ENCODE peak calls at places on chromosomes 3 and 15, in five cellular contexts. One of them, this sample, is unnamed.

GRCh38 chr3:113249111-113249510 is 37.8 kb downstream of the BOC start:
- DNase-seq in AG09309: peak
- DNase-seq in AG04449: peak
- DNase-seq in adrenal gland: no peak
- DNase-seq in upper lobe of left lung: no peak
- DNase-seq in this sample: no peak

GRCh38 chr3:23246651-23247050 is 43.5 kb downstream of the UBE2E2 start:
- DNase-seq in adrenal gland: no peak
- DNase-seq in AG04449: no peak
- DNase-seq in AG09309: no peak
- DNase-seq in upper lobe of left lung: no peak
- DNase-seq in this sample: no peak

GRCh38 chr3:17091895-17092294 is 207.1 kb downstream of the PLCL2 start:
- DNase-seq in AG04449: no peak
- DNase-seq in upper lobe of left lung: no peak
- DNase-seq in AG09309: no peak
- DNase-seq in adrenal gland: no peak
- DNase-seq in this sample: no peak

GRCh38 chr3:44969170-44969569 is 6.8 kb downstream of the ZDHHC3 start:
- DNase-seq in adrenal gland: no peak
- DNase-seq in AG09309: no peak
- DNase-seq in AG04449: no peak
- DNase-seq in upper lobe of left lung: no peak
- DNase-seq in this sample: no peak

GRCh38 chr3:48219543-48219942 is 3.8 kb upstream of the CAMP start:
- DNase-seq in adrenal gland: peak
- DNase-seq in AG04449: no peak
- DNase-seq in AG09309: no peak
- DNase-seq in upper lobe of left lung: no peak
- DNase-seq in this sample: no peak

GRCh38 chr15:60635507-60636352 is 156.8 kb upstream of the ICE2 start:
- DNase-seq in upper lobe of left lung: no peak
- DNase-seq in AG09309: no peak
- DNase-seq in adrenal gland: no peak
- DNase-seq in AG04449: no peak
- DNase-seq in this sample: no peak

GRCh38 chr3:98846101-98846500 is 55.4 kb downstream of the DCBLD2 start:
- DNase-seq in upper lobe of left lung: no peak
- DNase-seq in AG09309: no peak
- DNase-seq in AG04449: peak
- DNase-seq in adrenal gland: no peak
- DNase-seq in this sample: no peak

GRCh38 chr3:118544458-118544857 is 490.2 kb downstream of the IGSF11 start:
- DNase-seq in upper lobe of left lung: no peak
- DNase-seq in adrenal gland: no peak
- DNase-seq in AG09309: no peak
- DNase-seq in AG04449: no peak
- DNase-seq in this sample: no peak

GRCh38 chr15:101042320-101042719 is 123.2 kb downstream of the LRRK1 start:
- DNase-seq in AG09309: no peak
- DNase-seq in upper lobe of left lung: peak
- DNase-seq in adrenal gland: no peak
- DNase-seq in AG04449: no peak
- DNase-seq in this sample: peak

GRCh38 chr3:177468816-177469590 is 271.7 kb upstream of the TBL1XR1 start:
- DNase-seq in AG09309: peak
- DNase-seq in upper lobe of left lung: no peak
- DNase-seq in AG04449: no peak
- DNase-seq in adrenal gland: no peak
- DNase-seq in this sample: no peak

GRCh38 chr15:89812126-89812846 is 2.4 kb downstream of the ANPEP start:
- DNase-seq in adrenal gland: peak
- DNase-seq in AG04449: no peak
- DNase-seq in upper lobe of left lung: peak
- DNase-seq in AG09309: no peak
- DNase-seq in this sample: no peak

GRCh38 chr3:128760881-128761280 is 34.9 kb downstream of the RAB7A start:
- DNase-seq in AG04449: no peak
- DNase-seq in adrenal gland: no peak
- DNase-seq in upper lobe of left lung: no peak
- DNase-seq in AG09309: no peak
- DNase-seq in this sample: no peak

GRCh38 chr15:64143276-64143675 is 8.3 kb upstream of the SNX22 start:
- DNase-seq in AG09309: no peak
- DNase-seq in upper lobe of left lung: no peak
- DNase-seq in AG04449: no peak
- DNase-seq in adrenal gland: no peak
- DNase-seq in this sample: no peak

GRCh38 chr3:150371741-150372254 is 36.3 kb upstream of the TSC22D2 start:
- DNase-seq in AG04449: peak
- DNase-seq in upper lobe of left lung: peak
- DNase-seq in AG09309: peak
- DNase-seq in adrenal gland: peak
- DNase-seq in this sample: peak

GRCh38 chr3:22115581-22115980 is 364.6 kb upstream of the ZNF385D start:
- DNase-seq in AG04449: no peak
- DNase-seq in AG09309: no peak
- DNase-seq in adrenal gland: no peak
- DNase-seq in upper lobe of left lung: no peak
- DNase-seq in this sample: no peak

GRCh38 chr3:39505866-39506738 is 38.6 kb downstream of the MOBP start:
- DNase-seq in AG09309: no peak
- DNase-seq in upper lobe of left lung: no peak
- DNase-seq in AG04449: no peak
- DNase-seq in adrenal gland: no peak
- DNase-seq in this sample: no peak

GRCh38 chr15:39641187-39641889 is 60.5 kb downstream of the THBS1 start:
- DNase-seq in upper lobe of left lung: no peak
- DNase-seq in adrenal gland: no peak
- DNase-seq in AG09309: no peak
- DNase-seq in AG04449: no peak
- DNase-seq in this sample: no peak
- TF ChIP-seq CTCF in upper lobe of left lung: no peak
- TF ChIP-seq CTCF in adrenal gland: no peak
- TF ChIP-seq CTCF in AG09309: peak
- TF ChIP-seq CTCF in AG04449: no peak
- TF ChIP-seq CTCF in this sample: no peak

GRCh38 chr3:28917895-28918294 is 363.0 kb upstream of the RBMS3 start:
- DNase-seq in adrenal gland: no peak
- DNase-seq in upper lobe of left lung: no peak
- DNase-seq in AG09309: no peak
- DNase-seq in AG04449: no peak
- DNase-seq in this sample: no peak

GRCh38 chr3:28916713-28917499 is 364.0 kb upstream of the RBMS3 start:
- DNase-seq in adrenal gland: peak
- DNase-seq in upper lobe of left lung: no peak
- DNase-seq in AG09309: peak
- DNase-seq in AG04449: no peak
- DNase-seq in this sample: no peak

GRCh38 chr3:28912120-28912885 is 368.6 kb upstream of the RBMS3 start:
- DNase-seq in AG04449: no peak
- DNase-seq in upper lobe of left lung: no peak
- DNase-seq in adrenal gland: no peak
- DNase-seq in AG09309: no peak
- DNase-seq in this sample: no peak

DNA sequence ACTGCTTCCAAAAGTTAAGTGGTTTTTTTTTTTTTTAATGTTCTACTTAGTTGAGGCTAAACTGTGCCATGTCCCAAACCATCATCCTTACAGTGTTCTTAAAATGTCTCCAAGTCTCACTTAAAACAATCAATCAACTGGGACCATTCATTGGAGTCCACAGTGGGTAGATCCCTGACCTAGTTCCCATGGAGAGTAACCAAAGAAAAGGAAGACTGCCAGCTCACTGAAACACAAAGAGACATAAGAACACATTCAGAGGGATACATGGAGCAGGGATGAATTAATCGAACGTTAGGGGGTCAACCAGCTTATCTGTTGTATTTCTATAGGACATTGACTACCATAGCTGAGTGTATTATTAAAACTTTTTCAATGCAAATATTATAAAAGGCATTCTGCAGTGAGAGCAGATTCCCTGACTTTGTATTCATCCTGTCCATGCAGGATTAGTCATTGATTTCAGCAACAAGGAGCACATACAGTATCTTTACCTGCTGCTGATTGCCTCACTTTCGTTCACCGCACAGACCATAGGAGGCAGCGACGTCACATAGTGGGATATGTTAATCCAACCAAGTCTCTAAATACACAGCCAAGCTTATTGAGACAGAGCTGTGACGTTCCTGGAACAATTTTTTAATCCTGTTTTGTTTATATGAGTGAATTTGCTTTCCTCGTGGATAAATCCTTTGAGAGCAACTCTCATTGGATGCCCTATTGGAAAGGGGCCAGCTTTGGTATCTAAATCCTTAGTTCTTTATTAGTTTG is 365.0 kb upstream of the RBMS3 start:
- DNase-seq in AG09309: peak
- DNase-seq in upper lobe of left lung: no peak
- DNase-seq in adrenal gland: no peak
- DNase-seq in AG04449: no peak
- DNase-seq in this sample: no peak
- TF ChIP-seq CTCF in AG09309: peak
- TF ChIP-seq CTCF in upper lobe of left lung: no peak
- TF ChIP-seq CTCF in adrenal gland: no peak
- TF ChIP-seq CTCF in AG04449: peak
- TF ChIP-seq CTCF in this sample: no peak

DNA sequence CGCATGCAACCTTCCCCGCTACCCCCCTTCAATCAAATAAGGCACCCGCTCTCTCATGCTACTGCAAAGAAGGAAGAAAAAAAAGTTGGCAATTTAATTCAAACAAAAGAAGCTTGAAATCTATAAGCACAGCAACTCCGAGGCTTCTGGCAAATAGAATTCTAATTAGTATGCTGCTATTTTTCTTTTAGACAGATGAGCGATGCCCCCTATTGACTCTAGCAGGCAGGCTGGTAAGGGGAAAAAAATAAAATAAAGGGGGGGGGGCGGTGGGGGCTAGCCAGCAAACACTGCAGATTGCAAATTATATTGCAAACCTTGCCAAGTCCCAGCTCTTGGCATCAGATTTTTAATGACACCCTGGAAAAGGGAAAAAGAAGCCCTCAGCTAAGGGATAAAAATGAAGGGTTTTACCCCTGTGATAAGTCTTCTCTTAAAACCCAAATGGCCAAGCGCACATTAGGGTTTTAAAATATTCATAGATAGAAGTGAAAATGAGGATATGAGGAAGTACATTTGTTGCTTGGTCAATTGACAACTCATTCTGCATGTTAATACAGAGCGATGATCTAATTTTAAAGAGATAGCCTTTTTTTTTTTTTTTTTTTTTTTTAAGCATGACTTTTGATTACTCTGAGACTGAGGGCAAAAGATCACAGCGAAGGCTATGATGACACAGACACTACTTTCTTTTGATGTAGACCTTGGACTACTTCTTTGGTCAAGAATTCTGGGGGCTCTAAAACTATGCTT is 255.3 kb downstream of the NR2F2 start:
- DNase-seq in adrenal gland: no peak
- DNase-seq in upper lobe of left lung: no peak
- DNase-seq in AG09309: no peak
- DNase-seq in AG04449: no peak
- DNase-seq in this sample: no peak
- TF ChIP-seq CTCF in adrenal gland: peak
- TF ChIP-seq CTCF in upper lobe of left lung: no peak
- TF ChIP-seq CTCF in AG09309: peak
- TF ChIP-seq CTCF in AG04449: no peak
- TF ChIP-seq CTCF in this sample: no peak

DNA sequence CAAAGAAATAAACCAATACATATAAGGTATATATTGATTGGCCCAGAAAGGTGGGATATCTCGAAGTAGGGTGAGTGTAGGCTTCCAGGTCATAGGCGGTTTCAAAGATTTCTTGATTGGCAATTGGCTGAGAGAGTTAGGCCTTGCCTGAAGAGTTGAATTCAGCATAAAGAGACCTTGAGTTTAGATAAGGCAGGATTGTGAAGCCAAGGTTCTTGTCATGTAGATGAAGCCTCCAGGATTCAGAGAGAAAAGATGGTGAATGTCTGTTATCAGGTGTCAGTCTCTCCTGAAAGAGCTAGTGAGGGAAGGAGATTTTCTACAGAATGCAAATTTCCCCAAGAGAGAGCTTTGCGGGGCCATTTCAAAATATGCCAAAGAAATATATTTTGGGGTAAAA is 216.9 kb upstream of the TLE3 start:
- DNase-seq in upper lobe of left lung: no peak
- DNase-seq in AG04449: no peak
- DNase-seq in adrenal gland: no peak
- DNase-seq in AG09309: no peak
- DNase-seq in this sample: no peak
- TF ChIP-seq CTCF in upper lobe of left lung: no peak
- TF ChIP-seq CTCF in AG04449: no peak
- TF ChIP-seq CTCF in adrenal gland: no peak
- TF ChIP-seq CTCF in AG09309: no peak
- TF ChIP-seq CTCF in this sample: no peak

GRCh38 chr3:12194669-12195161 is 36.0 kb upstream of the TIMP4 start:
- DNase-seq in AG04449: no peak
- DNase-seq in upper lobe of left lung: no peak
- DNase-seq in adrenal gland: no peak
- DNase-seq in AG09309: no peak
- DNase-seq in this sample: no peak
- TF ChIP-seq CTCF in AG04449: no peak
- TF ChIP-seq CTCF in upper lobe of left lung: no peak
- TF ChIP-seq CTCF in adrenal gland: no peak
- TF ChIP-seq CTCF in AG09309: no peak
- TF ChIP-seq CTCF in this sample: no peak

DNA sequence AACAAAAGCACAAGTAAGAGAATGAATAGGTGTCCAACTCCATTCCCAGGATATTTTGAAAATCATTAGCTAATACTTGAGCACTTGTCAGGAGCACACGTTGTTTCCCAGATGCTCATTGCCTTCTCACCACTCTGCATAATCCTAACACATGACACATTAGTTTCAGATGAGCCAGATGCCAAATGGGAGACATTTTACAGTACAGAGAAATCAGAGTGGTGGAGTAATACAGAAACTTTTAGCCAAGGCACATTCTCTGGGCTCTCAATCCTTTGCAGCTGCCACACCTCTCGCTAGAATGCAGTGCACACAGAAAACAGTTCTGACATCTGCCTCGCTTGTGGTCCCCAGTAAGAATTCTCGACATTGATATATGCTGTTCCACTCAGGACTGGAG is 76.6 kb downstream of the P3H2 start:
- DNase-seq in AG09309: no peak
- DNase-seq in AG04449: no peak
- DNase-seq in adrenal gland: no peak
- DNase-seq in upper lobe of left lung: no peak
- DNase-seq in this sample: no peak
- TF ChIP-seq CTCF in AG09309: no peak
- TF ChIP-seq CTCF in AG04449: no peak
- TF ChIP-seq CTCF in adrenal gland: no peak
- TF ChIP-seq CTCF in upper lobe of left lung: no peak
- TF ChIP-seq CTCF in this sample: no peak

GRCh38 chr3:53744351-53744750 is 101.9 kb downstream of the CHDH start:
- DNase-seq in adrenal gland: peak
- DNase-seq in AG09309: no peak
- DNase-seq in upper lobe of left lung: peak
- DNase-seq in AG04449: no peak
- DNase-seq in this sample: no peak
- TF ChIP-seq CTCF in adrenal gland: no peak
- TF ChIP-seq CTCF in AG09309: no peak
- TF ChIP-seq CTCF in upper lobe of left lung: no peak
- TF ChIP-seq CTCF in AG04449: no peak
- TF ChIP-seq CTCF in this sample: no peak